ENCODE peak calls at places on chromosome 1, in nine cellular contexts. One of them, this sample, is unnamed.

GRCh38 chr1:116377564-116378529 is 4.8 kb downstream of the ATP1A1 start:
- DNase-seq in H1: no peak
- DNase-seq in transverse colon: peak; percentile 39
- DNase-seq in suprapubic skin: peak; percentile 81
- DNase-seq in GM12878: peak; percentile 96
- DNase-seq in HepG2: peak; percentile 79
- DNase-seq in A549: peak; percentile 45
- DNase-seq in sigmoid colon: peak; percentile 90
- DNase-seq in stomach: no peak
- DNase-seq in this sample: peak; percentile 70

GRCh38 chr1:217524787-217525520 is 105.9 kb downstream of the GPATCH2 start:
- DNase-seq in transverse colon: no peak
- DNase-seq in GM12878: no peak
- DNase-seq in stomach: no peak
- DNase-seq in A549: no peak
- DNase-seq in HepG2: no peak
- DNase-seq in suprapubic skin: no peak
- DNase-seq in sigmoid colon: no peak
- DNase-seq in H1: no peak
- DNase-seq in this sample: no peak

GRCh38 chr1:117051224-117052064 is 8.7 kb upstream of the TTF2 start:
- DNase-seq in H1: no peak
- DNase-seq in GM12878: peak; percentile 34
- DNase-seq in suprapubic skin: no peak
- DNase-seq in HepG2: no peak
- DNase-seq in sigmoid colon: no peak
- DNase-seq in A549: no peak
- DNase-seq in transverse colon: peak; percentile 66
- DNase-seq in stomach: peak; percentile 56
- DNase-seq in this sample: no peak

GRCh38 chr1:235075121-235075954 is 53.3 kb downstream of the TOMM20 start:
- DNase-seq in H1: no peak
- DNase-seq in stomach: peak; percentile 78
- DNase-seq in A549: peak; percentile 90
- DNase-seq in GM12878: peak; percentile 98
- DNase-seq in transverse colon: peak; percentile 58
- DNase-seq in sigmoid colon: peak; percentile 81
- DNase-seq in suprapubic skin: peak; percentile 88
- DNase-seq in HepG2: peak; percentile 89
- DNase-seq in this sample: peak; percentile 79

GRCh38 chr1:162215902-162216301 is 146.4 kb downstream of the NOS1AP start:
- DNase-seq in H1: no peak
- DNase-seq in HepG2: no peak
- DNase-seq in transverse colon: peak; percentile 35
- DNase-seq in suprapubic skin: no peak
- DNase-seq in stomach: no peak
- DNase-seq in sigmoid colon: no peak
- DNase-seq in A549: peak; percentile 28
- DNase-seq in GM12878: no peak
- DNase-seq in this sample: no peak

GRCh38 chr1:247337250-247337746 is 5.6 kb upstream of the ZNF496 start:
- DNase-seq in A549: no peak
- DNase-seq in sigmoid colon: no peak
- DNase-seq in HepG2: no peak
- DNase-seq in stomach: no peak
- DNase-seq in suprapubic skin: no peak
- DNase-seq in transverse colon: no peak
- DNase-seq in GM12878: no peak
- DNase-seq in H1: no peak
- DNase-seq in this sample: no peak

GRCh38 chr1:8083739-8084484 is 57.8 kb upstream of the ERRFI1 start:
- DNase-seq in sigmoid colon: no peak
- DNase-seq in HepG2: peak; percentile 95
- DNase-seq in transverse colon: no peak
- DNase-seq in stomach: no peak
- DNase-seq in GM12878: no peak
- DNase-seq in H1: no peak
- DNase-seq in suprapubic skin: no peak
- DNase-seq in A549: peak; percentile 73
- DNase-seq in this sample: no peak

GRCh38 chr1:3639397-3639911 is 10.4 kb downstream of the WRAP73 start:
- DNase-seq in GM12878: no peak
- DNase-seq in H1: no peak
- DNase-seq in sigmoid colon: no peak
- DNase-seq in HepG2: no peak
- DNase-seq in transverse colon: no peak
- DNase-seq in stomach: no peak
- DNase-seq in suprapubic skin: peak; percentile 60
- DNase-seq in A549: no peak
- DNase-seq in this sample: no peak

GRCh38 chr1:152182942-152183341 is 23.9 kb upstream of the RPTN start:
- DNase-seq in GM12878: no peak
- DNase-seq in H1: no peak
- DNase-seq in transverse colon: no peak
- DNase-seq in suprapubic skin: no peak
- DNase-seq in stomach: no peak
- DNase-seq in A549: peak; percentile 58
- DNase-seq in sigmoid colon: no peak
- DNase-seq in HepG2: no peak
- DNase-seq in this sample: no peak

GRCh38 chr1:18951818-18952391 is 4.6 kb downstream of the IFFO2 start:
- DNase-seq in transverse colon: peak; percentile 70
- DNase-seq in sigmoid colon: no peak
- DNase-seq in suprapubic skin: no peak
- DNase-seq in A549: no peak
- DNase-seq in stomach: peak; percentile 36
- DNase-seq in H1: no peak
- DNase-seq in HepG2: no peak
- DNase-seq in GM12878: peak; percentile 83
- DNase-seq in this sample: no peak

GRCh38 chr1:51231121-51231520 is 5.0 kb upstream of the RNF11 start:
- DNase-seq in transverse colon: no peak
- DNase-seq in HepG2: no peak
- DNase-seq in sigmoid colon: no peak
- DNase-seq in suprapubic skin: no peak
- DNase-seq in stomach: no peak
- DNase-seq in GM12878: no peak
- DNase-seq in H1: no peak
- DNase-seq in A549: no peak
- DNase-seq in this sample: no peak

GRCh38 chr1:212231372-212231771 is 53.8 kb upstream of the PPP2R5A start:
- DNase-seq in suprapubic skin: no peak
- DNase-seq in H1: no peak
- DNase-seq in sigmoid colon: no peak
- DNase-seq in A549: no peak
- DNase-seq in transverse colon: no peak
- DNase-seq in stomach: no peak
- DNase-seq in GM12878: no peak
- DNase-seq in HepG2: no peak
- DNase-seq in this sample: no peak

GRCh38 chr1:54016343-54017282 is 1.4 kb downstream of the LDLRAD1 start:
- DNase-seq in suprapubic skin: no peak
- DNase-seq in transverse colon: peak; percentile 60
- DNase-seq in GM12878: no peak
- DNase-seq in stomach: peak; percentile 71
- DNase-seq in H1: no peak
- DNase-seq in HepG2: peak; percentile 96
- DNase-seq in sigmoid colon: no peak
- DNase-seq in A549: peak; percentile 63
- DNase-seq in this sample: no peak

GRCh38 chr1:220233927-220234326 is 38.3 kb downstream of the RAB3GAP2 start:
- DNase-seq in HepG2: no peak
- DNase-seq in stomach: no peak
- DNase-seq in transverse colon: no peak
- DNase-seq in A549: no peak
- DNase-seq in GM12878: no peak
- DNase-seq in suprapubic skin: no peak
- DNase-seq in sigmoid colon: no peak
- DNase-seq in H1: no peak
- DNase-seq in this sample: no peak

GRCh38 chr1:96579639-96580038 is 141.9 kb upstream of the PTBP2 start:
- DNase-seq in suprapubic skin: no peak
- DNase-seq in GM12878: no peak
- DNase-seq in HepG2: no peak
- DNase-seq in A549: no peak
- DNase-seq in transverse colon: no peak
- DNase-seq in sigmoid colon: no peak
- DNase-seq in stomach: no peak
- DNase-seq in H1: no peak
- DNase-seq in this sample: no peak

GRCh38 chr1:53548031-53548491 is 88.9 kb downstream of the DMRTB1 start:
- DNase-seq in A549: no peak
- DNase-seq in H1: no peak
- DNase-seq in transverse colon: peak; percentile 1
- DNase-seq in HepG2: no peak
- DNase-seq in GM12878: no peak
- DNase-seq in stomach: no peak
- DNase-seq in suprapubic skin: no peak
- DNase-seq in sigmoid colon: peak; percentile 43
- DNase-seq in this sample: peak; percentile 3

GRCh38 chr1:1431845-1432565 is 3.5 kb upstream of the VWA1 start:
- DNase-seq in suprapubic skin: peak; percentile 75
- DNase-seq in transverse colon: peak; percentile 74
- DNase-seq in sigmoid colon: peak; percentile 85
- DNase-seq in HepG2: peak; percentile 87
- DNase-seq in A549: no peak
- DNase-seq in H1: no peak
- DNase-seq in GM12878: no peak
- DNase-seq in stomach: peak; percentile 72
- DNase-seq in this sample: peak; percentile 63

GRCh38 chr1:33637846-33638440 is 165.5 kb downstream of the ZSCAN20 start:
- DNase-seq in GM12878: no peak
- DNase-seq in A549: no peak
- DNase-seq in sigmoid colon: no peak
- DNase-seq in transverse colon: no peak
- DNase-seq in stomach: no peak
- DNase-seq in HepG2: no peak
- DNase-seq in H1: no peak
- DNase-seq in suprapubic skin: no peak
- DNase-seq in this sample: no peak

GRCh38 chr1:67338642-67339041 is 31.0 kb downstream of the IL12RB2 start:
- DNase-seq in H1: no peak
- DNase-seq in GM12878: peak; percentile 83
- DNase-seq in HepG2: no peak
- DNase-seq in sigmoid colon: no peak
- DNase-seq in stomach: no peak
- DNase-seq in suprapubic skin: no peak
- DNase-seq in A549: no peak
- DNase-seq in transverse colon: no peak
- DNase-seq in this sample: no peak

GRCh38 chr1:174932587-174932986 is 67.2 kb upstream of the CACYBP start:
- DNase-seq in stomach: no peak
- DNase-seq in HepG2: no peak
- DNase-seq in sigmoid colon: no peak
- DNase-seq in H1: no peak
- DNase-seq in GM12878: no peak
- DNase-seq in transverse colon: no peak
- DNase-seq in suprapubic skin: no peak
- DNase-seq in A549: no peak
- DNase-seq in this sample: no peak
- H3K27ac ChIP-seq in stomach: no peak overlapping the region
- H3K27ac ChIP-seq in HepG2: no peak overlapping the region
- H3K27ac ChIP-seq in sigmoid colon: no peak overlapping the region
- H3K27ac ChIP-seq in H1: no peak overlapping the region
- H3K27ac ChIP-seq in GM12878: no peak overlapping the region
- H3K27ac ChIP-seq in transverse colon: no peak overlapping the region
- H3K27ac ChIP-seq in suprapubic skin: no peak overlapping the region
- H3K27ac ChIP-seq in A549: no peak overlapping the region
- H3K27ac ChIP-seq in this sample: no peak overlapping the region

DNA sequence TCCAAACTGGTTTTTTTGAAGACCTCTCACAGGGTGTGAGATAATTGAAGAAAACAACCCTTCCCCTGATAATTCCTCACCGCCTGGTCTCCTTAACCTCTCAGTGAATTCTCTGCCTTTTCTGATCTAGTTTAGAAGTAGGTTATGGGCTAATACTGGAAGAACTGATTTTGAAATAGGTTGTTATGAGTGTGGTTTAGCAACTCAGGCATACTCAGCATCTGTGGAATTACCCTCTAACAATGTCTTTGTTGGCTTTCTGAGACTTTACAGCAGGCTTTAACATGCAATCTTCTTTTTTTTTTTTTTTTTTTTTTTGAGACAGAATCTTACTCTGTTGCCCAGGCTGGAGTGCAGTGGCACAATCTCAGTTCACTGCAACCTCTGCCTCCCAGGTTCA is 10.3 kb upstream of the PLD5 start:
- DNase-seq in HepG2: no peak
- DNase-seq in transverse colon: no peak
- DNase-seq in A549: no peak
- DNase-seq in sigmoid colon: no peak
- DNase-seq in stomach: no peak
- DNase-seq in suprapubic skin: no peak
- DNase-seq in H1: no peak
- DNase-seq in GM12878: no peak
- DNase-seq in this sample: no peak
- TF ChIP-seq EP300 in HepG2: no peak
- TF ChIP-seq EP300 in transverse colon: no peak
- TF ChIP-seq EP300 in A549: no peak
- TF ChIP-seq EP300 in sigmoid colon: no peak
- TF ChIP-seq EP300 in stomach: no peak
- TF ChIP-seq EP300 in suprapubic skin: no peak
- TF ChIP-seq EP300 in H1: no peak
- TF ChIP-seq EP300 in GM12878: no peak
- TF ChIP-seq EP300 in this sample: no peak

DNA sequence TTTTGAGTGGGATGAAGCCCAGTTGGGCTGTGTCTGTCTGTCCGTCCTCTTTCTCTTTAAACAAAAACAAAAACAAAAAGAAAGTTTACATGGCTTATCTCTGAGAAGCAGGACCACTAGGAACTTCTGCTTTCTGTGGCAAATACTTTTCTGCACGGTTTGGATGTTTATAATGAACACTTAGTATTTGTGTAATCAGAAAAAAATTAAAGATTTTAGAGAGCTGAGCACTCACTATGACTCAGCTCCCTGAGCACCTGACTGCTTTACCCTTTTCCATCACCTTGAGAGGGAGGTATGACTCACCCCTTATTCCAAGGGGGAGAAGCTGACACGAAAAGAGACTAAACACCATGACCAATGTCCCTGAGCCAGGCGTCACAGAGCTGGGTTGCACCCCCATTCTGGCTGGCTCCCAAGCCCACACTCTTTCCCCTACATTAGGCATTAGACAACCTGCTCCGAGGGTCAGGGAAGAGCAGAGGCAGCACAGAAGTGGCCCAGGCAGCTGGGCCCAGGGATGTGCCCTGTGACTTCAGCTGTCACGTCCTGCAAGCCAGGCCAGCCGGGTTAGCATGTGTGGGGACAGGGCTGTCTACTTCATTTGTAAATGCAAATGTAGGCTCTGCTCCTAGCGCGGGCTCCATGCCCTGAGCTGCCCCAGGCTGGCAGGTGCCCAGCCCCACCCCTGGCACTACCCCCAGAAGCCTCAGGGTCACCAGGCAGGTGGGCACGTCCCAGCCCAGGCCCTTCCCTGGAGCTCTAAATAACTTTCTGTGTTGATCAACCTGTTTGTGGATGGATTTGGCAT is 30.4 kb downstream of the RAP1GAP start:
- DNase-seq in stomach: peak; percentile 74
- DNase-seq in transverse colon: no peak
- DNase-seq in H1: no peak
- DNase-seq in GM12878: no peak
- DNase-seq in A549: peak; percentile 79
- DNase-seq in suprapubic skin: no peak
- DNase-seq in HepG2: peak; percentile 62
- DNase-seq in sigmoid colon: no peak
- DNase-seq in this sample: no peak
- H3K27ac ChIP-seq in stomach: peak overlapping the region; percentile 83
- H3K27ac ChIP-seq in transverse colon: peak overlapping the region; percentile 51
- H3K27ac ChIP-seq in H1: no peak overlapping the region
- H3K27ac ChIP-seq in GM12878: no peak overlapping the region
- H3K27ac ChIP-seq in A549: peak overlapping the region; percentile 86
- H3K27ac ChIP-seq in suprapubic skin: peak overlapping the region; percentile 65
- H3K27ac ChIP-seq in HepG2: no peak overlapping the region
- H3K27ac ChIP-seq in sigmoid colon: no peak overlapping the region
- H3K27ac ChIP-seq in this sample: no peak overlapping the region

GRCh38 chr1:17409391-17409811 is 30.1 kb downstream of the RCC2 start:
- DNase-seq in sigmoid colon: no peak
- DNase-seq in GM12878: no peak
- DNase-seq in A549: no peak
- DNase-seq in transverse colon: no peak
- DNase-seq in stomach: peak; percentile 75
- DNase-seq in suprapubic skin: no peak
- DNase-seq in H1: no peak
- DNase-seq in HepG2: no peak
- DNase-seq in this sample: no peak
- TF ChIP-seq EP300 in sigmoid colon: no peak
- TF ChIP-seq EP300 in GM12878: no peak
- TF ChIP-seq EP300 in A549: no peak
- TF ChIP-seq EP300 in transverse colon: no peak
- TF ChIP-seq EP300 in stomach: no peak
- TF ChIP-seq EP300 in suprapubic skin: no peak
- TF ChIP-seq EP300 in H1: no peak
- TF ChIP-seq EP300 in HepG2: no peak
- TF ChIP-seq EP300 in this sample: no peak